ENCODE peak calls at places on chromosome 21, in six cellular contexts. L is CD4-positive, alpha-beta T cell; Q is PC-3; Y is effector memory CD4-positive, alpha-beta T cell; S is CD8-positive, alpha-beta memory T cell; K is colonic mucosa. N is an unnamed sample.

GRCh38 chr21:31720739-31721138 is 11.2 kb downstream of the SCAF4 start:
- DNase-seq in Q (no peak), Y (no peak), L (no peak), S (no peak), K (no peak), N (no peak)

GRCh38 chr21:41965045-41965444 is 11.2 kb upstream of the C2CD2 start:
- DNase-seq in Q (peak), L (no peak), S (no peak), K (no peak), Y (no peak), N (no peak)

GRCh38 chr21:34877485-34878128 is 171.5 kb downstream of the RUNX1 start:
- DNase-seq in Y (no peak), K (peak), Q (peak), L (no peak), S (no peak), N (no peak)

GRCh38 chr21:45299026-45299863 is 11.6 kb upstream of the POFUT2 start:
- DNase-seq in L (peak), K (no peak), Y (no peak), Q (no peak), S (no peak), N (no peak)

GRCh38 chr21:42219606-42220137 is 732 bp downstream of the ABCG1 start:
- DNase-seq in S (peak), Q (no peak), K (no peak), Y (no peak), L (no peak), N (peak)

GRCh38 chr21:42146821-42147220 is 72.1 kb upstream of the ABCG1 start:
- DNase-seq in Q (no peak), K (no peak), Y (no peak), L (no peak), S (no peak), N (no peak)

GRCh38 chr21:41643246-41643966 is 123.4 kb downstream of the RIPK4 start:
- DNase-seq in K (no peak), Y (no peak), Q (peak), L (no peak), S (no peak), N (no peak)

GRCh38 chr21:34728479-34728878 is 59.7 kb downstream of the CLIC6 start:
- DNase-seq in S (no peak), Y (no peak), L (no peak), Q (peak), K (peak), N (no peak)

GRCh38 chr21:45136927-45137611 is 62.7 kb downstream of the ADARB1 start:
- DNase-seq in Y (no peak), S (peak), K (peak), Q (peak), L (peak), N (peak)

GRCh38 chr21:45306832-45307571 is 19.3 kb upstream of the POFUT2 start:
- DNase-seq in Y (no peak), K (peak), L (no peak), Q (no peak), S (no peak), N (no peak)

GRCh38 chr21:35855463-35855862 is 204.9 kb downstream of the SETD4 start:
- DNase-seq in K (no peak), S (no peak), Q (peak), Y (no peak), L (no peak), N (no peak)

DNA sequence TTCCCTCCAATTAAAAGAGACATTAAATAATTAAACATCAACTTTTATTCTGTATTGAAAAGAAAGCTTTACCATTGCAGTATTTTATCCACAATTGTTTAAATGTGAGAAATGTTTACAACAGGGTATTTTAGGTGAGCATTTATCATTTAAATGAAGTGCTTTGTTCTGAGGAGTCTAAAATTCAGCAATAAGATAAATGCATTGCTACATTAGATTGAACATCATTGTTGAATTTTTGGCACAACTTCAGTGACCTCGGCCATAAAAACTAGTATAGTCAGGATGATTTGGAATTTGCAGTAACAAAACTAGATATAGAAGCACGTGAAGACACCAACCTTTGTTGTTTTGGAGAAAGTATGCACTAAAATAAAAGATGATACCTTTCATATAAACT is 692.9 kb downstream of the USP25 start:
- DNase-seq in Y (no peak), S (no peak), L (no peak), Q (no peak), K (no peak), N (no peak)
- H3K27ac ChIP-seq in Y (no peak), S (no peak), L (no peak), Q (no peak), K (no peak), N (no peak)

GRCh38 chr21:15112858-15113257 is 48.1 kb upstream of the NRIP1 start:
- DNase-seq in Y (no peak), Q (peak), K (no peak), S (no peak), L (no peak), N (no peak)
- H3K27ac ChIP-seq in Y (no peak), Q (no peak), K (no peak), S (no peak), L (no peak), N (no peak)

GRCh38 chr21:33267250-33267649 is 1.1 kb downstream of the IL10RB start:
- DNase-seq in Y (no peak), L (no peak), S (no peak), K (no peak), Q (no peak), N (no peak)

GRCh38 chr21:33264561-33264960 is 1.6 kb upstream of the IL10RB start:
- DNase-seq in L (no peak), S (no peak), Q (no peak), Y (no peak), K (no peak), N (no peak)

GRCh38 chr21:33266784-33267135 is 593 bp downstream of the IL10RB start:
- DNase-seq in Q (no peak), S (peak), L (peak), Y (no peak), K (peak), N (peak)

GRCh38 chr21:33266050-33266783 is at the start of gene IL10RB:
- DNase-seq in L (peak), Y (peak), K (peak), S (peak), Q (peak), N (peak)

GRCh38 chr21:33265664-33266049 is 510 bp upstream of the IL10RB start:
- DNase-seq in S (no peak), L (no peak), Q (peak), Y (no peak), K (peak), N (no peak)
- H3K27ac ChIP-seq in S (peak), L (peak), Q (no peak), Y (peak), K (peak), N (peak)

GRCh38 chr21:24123785-24124184 is 1483.5 kb downstream of the MRPL39 start:
- DNase-seq in S (no peak), Q (peak), L (no peak), Y (no peak), K (no peak), N (no peak)
- H3K27ac ChIP-seq in S (no peak), Q (peak), L (no peak), Y (no peak), K (no peak), N (no peak)

N was measured in CD8-positive, alpha-beta T cell.